ENCODE peak calls at places on chromosomes 12 and 14, in six cellular contexts. F is effector memory CD4-positive, alpha-beta T cell; W is GDM1; X is tibial artery; D is activated T-helper 1 cell treated with anti-CD3 and anti-CD28 coated beads, Interleukin-12 subunit alpha, Interleukin-12 subunit beta, Interleukin-2, Interleukin-4 antibody, amounts not matched to agents 30 ng/mL and 10 ng/mL and 1 ng/mL, durations not matched to agents 14 hours and 24 hours and 36 hours; Z is GM03348. S is an unnamed sample.

GRCh38 chr12:91361864-91362263 is 179.2 kb upstream of the DCN start:
- DNase-seq in F (no peak), W (no peak), X (no peak), D (no peak), Z (peak), S (no peak)

GRCh38 chr14:93056166-93056839 is 59.4 kb downstream of the ITPK1 start:
- DNase-seq in F (no peak), W (no peak), X (no peak), D (no peak), Z (no peak), S (no peak)

GRCh38 chr14:73753887-73754880 is 40.0 kb upstream of the PNMA1 start:
- DNase-seq in F (no peak), W (peak), X (no peak), D (peak), Z (peak), S (no peak)

GRCh38 chr12:26845057-26845666 is 12.2 kb upstream of the ITPR2 start:
- DNase-seq in F (no peak), W (no peak), X (peak), D (no peak), Z (peak), S (no peak)

GRCh38 chr12:125053821-125054220 is 11.4 kb upstream of the AACS start:
- DNase-seq in F (no peak), W (no peak), X (no peak), D (no peak), Z (no peak), S (no peak)

GRCh38 chr12:12214635-12215131 is 52.2 kb downstream of the LRP6 start:
- DNase-seq in F (no peak), W (no peak), X (no peak), D (no peak), Z (no peak), S (no peak)

GRCh38 chr12:121331268-121331667 is 20.9 kb downstream of the ANAPC5 start:
- DNase-seq in F (no peak), W (no peak), X (no peak), D (no peak), Z (no peak), S (no peak)

GRCh38 chr14:104282332-104283196 is 144.2 kb downstream of the KIF26A start:
- DNase-seq in F (no peak), W (no peak), X (peak), D (no peak), Z (no peak), S (no peak)

GRCh38 chr14:72472845-72473244 is 421.1 kb downstream of the DPF3 start:
- DNase-seq in F (no peak), W (no peak), X (no peak), D (no peak), Z (no peak), S (no peak)

GRCh38 chr14:55098561-55098898 is 30.5 kb upstream of the LGALS3 start:
- DNase-seq in F (no peak), W (no peak), X (no peak), D (no peak), Z (no peak), S (no peak)

GRCh38 chr14:68676511-68676943 is 116.3 kb downstream of the ZFP36L1 start:
- DNase-seq in F (no peak), W (no peak), X (no peak), D (no peak), Z (no peak), S (peak)

GRCh38 chr14:53979747-53980642 is 23.4 kb upstream of the BMP4 start:
- DNase-seq in F (no peak), W (no peak), X (peak), D (no peak), Z (peak), S (no peak)

GRCh38 chr12:51631591-51631990 is 40.6 kb downstream of the SCN8A start:
- DNase-seq in F (no peak), W (no peak), X (no peak), D (no peak), Z (peak), S (no peak)

GRCh38 chr12:46110220-46110700 is 119.9 kb upstream of the SCAF11 start:
- DNase-seq in F (no peak), W (no peak), X (no peak), D (no peak), Z (no peak), S (no peak)

GRCh38 chr12:33000016-33000415 is 103.4 kb upstream of the PKP2 start:
- DNase-seq in F (no peak), W (no peak), X (no peak), D (no peak), Z (no peak), S (no peak)

GRCh38 chr12:42892702-42893101 is 303.2 kb upstream of the PRICKLE1 start:
- DNase-seq in F (no peak), W (no peak), X (no peak), D (no peak), Z (no peak), S (no peak)

GRCh38 chr12:108559748-108560147 is 1.2 kb downstream of the SART3 start:
- DNase-seq in F (no peak), W (no peak), X (no peak), D (no peak), Z (no peak), S (no peak)

GRCh38 chr14:77212933-77213656 is 31.5 kb downstream of the TMEM63C start:
- DNase-seq in F (no peak), W (no peak), X (no peak), D (peak), Z (peak), S (peak)

GRCh38 chr12:112107728-112108447 is 695 bp downstream of the NAA25 start:
- DNase-seq in F (no peak), W (peak), X (no peak), D (no peak), Z (peak), S (no peak)

GRCh38 chr14:23443881-23444280 is 8.4 kb upstream of the MYH7 start:
- DNase-seq in F (no peak), W (no peak), X (no peak), D (no peak), Z (no peak), S (no peak)

GRCh38 chr14:96139879-96140278 is 64.8 kb upstream of the BDKRB2 start:
- DNase-seq in F (no peak), W (no peak), X (no peak), D (no peak), Z (peak), S (no peak)

GRCh38 chr14:69069020-69069421 is 83.9 kb downstream of the DCAF5 start:
- DNase-seq in F (no peak), W (no peak), X (no peak), D (no peak), Z (peak), S (no peak)

GRCh38 chr12:9870311-9870866 is 1.2 kb upstream of the CLEC2B start:
- DNase-seq in F (no peak), W (no peak), X (no peak), D (no peak), Z (no peak), S (no peak)

GRCh38 chr14:52351561-52352491 is 37.7 kb downstream of the PTGER2 start:
- DNase-seq in F (peak), W (no peak), X (no peak), D (peak), Z (peak), S (no peak)

GRCh38 chr12:41365653-41366131 is 177.6 kb downstream of the PDZRN4 start:
- DNase-seq in F (no peak), W (no peak), X (no peak), D (no peak), Z (no peak), S (no peak)

GRCh38 chr12:46546634-46547273 is 174.2 kb upstream of the SLC38A2 start:
- DNase-seq in F (no peak), W (peak), X (no peak), D (peak), Z (peak), S (no peak)

GRCh38 chr12:120047072-120047471 is 58.0 kb downstream of the BICDL1 start:
- DNase-seq in F (no peak), W (no peak), X (no peak), D (no peak), Z (no peak), S (no peak)

GRCh38 chr14:97178781-97179180 is 381.6 kb downstream of the VRK1 start:
- DNase-seq in F (no peak), W (no peak), X (no peak), D (no peak), Z (peak), S (no peak)

GRCh38 chr14:74140374-74140850 is 55.7 kb downstream of the LIN52 start:
- DNase-seq in F (no peak), W (no peak), X (peak), D (no peak), Z (no peak), S (peak)

GRCh38 chr14:106848330-106849121 is 1322.1 kb downstream of the TMEM121 start:
- DNase-seq in F (no peak), W (no peak), X (no peak), D (no peak), Z (no peak), S (peak)

GRCh38 chr12:68451261-68452091 is 119.3 kb upstream of the MDM1 start:
- DNase-seq in F (no peak), W (peak), X (peak), D (peak), Z (peak), S (no peak)

GRCh38 chr12:53674977-53675700 is 744 bp downstream of the ATP5MC2 start:
- DNase-seq in F (no peak), W (no peak), X (no peak), D (no peak), Z (no peak), S (no peak)

GRCh38 chr12:92987362-92987761 is 58.3 kb upstream of the EEA1 start:
- DNase-seq in F (no peak), W (peak), X (no peak), D (no peak), Z (peak), S (peak)

GRCh38 chr14:69038449-69039286 is 59.6 kb upstream of the ACTN1 start:
- DNase-seq in F (no peak), W (no peak), X (no peak), D (no peak), Z (peak), S (no peak)

GRCh38 chr12:66555113-66555512 is 123.8 kb downstream of the GRIP1 start:
- DNase-seq in F (no peak), W (no peak), X (no peak), D (no peak), Z (no peak), S (no peak)

GRCh38 chr14:67567654-67568053 is 32.4 kb downstream of the PIGH start:
- DNase-seq in F (no peak), W (no peak), X (no peak), D (no peak), Z (no peak), S (no peak)

GRCh38 chr12:13530966-13531365 is 334.4 kb downstream of the EMP1 start:
- DNase-seq in F (no peak), W (no peak), X (no peak), D (no peak), Z (no peak), S (peak)